ENCODE peak calls at places on chromosomes 4 and X, in four cellular contexts. C is left ventricle myocardium inferior, P is psoas muscle, W is GM20000. I is an unnamed sample.

GRCh38 chr4:148444296-148445070 is 2.3 kb upstream of the NR3C2 start:
- DNase-seq in P (peak; percentile 51), W (peak; percentile 52), C (peak; percentile 27), I (peak; percentile 24)

GRCh38 chr4:53507671-53508286 is 83.5 kb downstream of the LNX1 start:
- DNase-seq in W (no peak), C (peak; percentile 78), P (peak; percentile 74), I (no peak)

GRCh38 chrX:154426916-154427792 is 1.3 kb upstream of the ATP6AP1 start:
- DNase-seq in P (no peak), C (no peak), W (no peak), I (no peak)

GRCh38 chrX:47991263-47992092 is 12.3 kb downstream of the ZNF182 start:
- DNase-seq in C (no peak), W (no peak), P (no peak), I (no peak)

GRCh38 chr4:17313194-17313593 is 198.7 kb downstream of the QDPR start:
- DNase-seq in W (no peak), C (no peak), P (no peak), I (no peak)

GRCh38 chr4:48268956-48269860 is at the start of gene TEC:
- DNase-seq in C (peak; percentile 45), P (peak; percentile 61), W (peak; percentile 50), I (peak; percentile 49)

GRCh38 chr4:90950385-90950841 is 823.2 kb downstream of the CCSER1 start:
- DNase-seq in C (no peak), W (no peak), P (no peak), I (no peak)

GRCh38 chr4:182297659-182298058 is 54.5 kb downstream of the TENM3 start:
- DNase-seq in P (no peak), W (no peak), C (no peak), I (no peak)

GRCh38 chr4:51853027-51853682 is 10.2 kb downstream of the DCUN1D4 start:
- DNase-seq in P (no peak), W (no peak), C (no peak), I (no peak)

GRCh38 chr4:99207911-99208718 is 10.9 kb downstream of the ADH6 start:
- DNase-seq in W (no peak), P (no peak), C (no peak), I (no peak)

GRCh38 chr4:114941522-114941921 is 171.9 kb downstream of the NDST4 start:
- DNase-seq in C (no peak), W (no peak), P (no peak), I (no peak)

GRCh38 chrX:150362599-150363481 is at the start of gene MAMLD1:
- DNase-seq in P (peak; percentile 78), W (no peak), C (peak; percentile 75), I (no peak)

GRCh38 chrX:54193085-54193484 is 10.0 kb upstream of the FAM120C start:
- DNase-seq in C (no peak), P (no peak), W (no peak), I (no peak)

GRCh38 chrX:129590596-129590995 is 50.5 kb downstream of the OCRL start:
- DNase-seq in C (no peak), P (no peak), W (no peak), I (no peak)

GRCh38 chr4:13538427-13538973 is 5.8 kb downstream of the NKX3-2 start:
- DNase-seq in C (no peak), W (peak; percentile 31), P (no peak), I (no peak)

GRCh38 chr4:124711469-124712416 is 789 bp downstream of the ANKRD50 start:
- DNase-seq in C (no peak), P (no peak), W (peak; percentile 49), I (no peak)
- TF ChIP-seq CTCF in C (no peak), P (no peak), W (no peak), I (no peak)

GRCh38 chr4:36233567-36234266 is 10.6 kb downstream of the ARAP2 start:
- DNase-seq in P (no peak), W (no peak), C (no peak), I (no peak)

GRCh38 chr4:36237366-36238353 is 6.7 kb downstream of the ARAP2 start:
- DNase-seq in P (no peak), C (no peak), W (no peak), I (no peak)

GRCh38 chr4:36230523-36230922 is 13.8 kb downstream of the ARAP2 start:
- DNase-seq in C (no peak), W (no peak), P (no peak), I (no peak)

GRCh38 chr4:36236159-36236558 is 8.2 kb downstream of the ARAP2 start:
- DNase-seq in C (no peak), W (no peak), P (no peak), I (no peak)

GRCh38 chr4:36235306-36235705 is 9.0 kb downstream of the ARAP2 start:
- DNase-seq in P (no peak), C (no peak), W (no peak), I (no peak)
- TF ChIP-seq CTCF in P (no peak), C (no peak), W (no peak), I (no peak)

DNA sequence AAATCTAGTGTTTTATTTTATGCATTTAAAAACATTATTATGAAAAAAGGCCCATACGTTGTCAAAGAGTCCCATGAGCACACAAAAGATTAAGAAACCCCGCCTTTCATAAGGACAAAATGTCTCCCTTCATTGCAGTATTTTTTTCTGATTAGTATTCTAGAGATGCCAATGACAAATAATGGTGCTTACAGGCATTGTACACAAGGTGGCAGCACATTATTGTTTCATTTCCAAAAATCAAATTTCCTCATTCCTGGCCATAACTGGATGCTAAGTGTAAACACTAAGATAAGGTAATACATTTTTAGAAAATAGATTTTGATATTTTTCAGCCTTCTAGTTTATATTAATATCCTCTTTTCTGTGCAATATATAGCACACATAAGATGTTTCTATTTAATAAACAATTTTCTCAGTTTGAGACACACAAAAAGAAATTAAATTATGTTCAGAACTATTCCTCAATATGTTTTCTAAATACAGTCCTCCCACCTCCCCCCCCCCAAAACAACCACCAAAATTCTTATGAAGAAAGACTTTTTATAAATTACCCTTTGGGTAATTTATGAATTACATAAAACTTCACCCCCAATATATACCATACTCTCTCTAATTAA is 47.7 kb downstream of the TIGD2 start:
- DNase-seq in C (no peak), W (peak; percentile 23), P (no peak), I (no peak)
- TF ChIP-seq CTCF in C (peak; percentile 86), W (peak; percentile 38), P (peak; percentile 76), I (peak; percentile 84)

DNA sequence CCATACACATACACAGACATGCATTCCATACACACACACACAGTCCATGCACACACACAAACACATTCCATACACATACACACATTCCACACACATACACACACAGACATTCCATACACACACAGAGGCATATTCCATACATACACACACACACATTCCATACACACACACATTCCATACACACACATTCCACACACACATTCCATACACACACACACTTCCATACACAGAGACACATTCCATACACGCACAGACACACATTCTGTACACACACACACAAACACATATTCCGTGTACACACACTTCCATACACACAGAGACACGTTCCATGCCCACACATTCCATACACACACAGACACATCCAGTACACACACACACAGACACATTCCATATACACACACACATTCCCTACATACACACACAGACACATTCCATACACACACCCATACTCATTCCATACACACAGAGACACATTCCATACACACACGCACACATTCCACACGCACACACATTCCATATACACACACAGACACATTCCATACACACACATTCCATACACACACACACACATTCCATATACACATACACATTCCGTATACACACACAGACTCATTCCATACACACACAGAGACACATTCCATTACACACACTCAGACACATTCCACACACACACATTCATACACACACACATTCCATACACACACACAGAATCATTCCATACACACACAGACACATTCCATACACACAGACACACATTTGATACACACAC is 15.0 kb downstream of the LINC00632 start:
- DNase-seq in C (no peak), P (no peak), W (no peak), I (no peak)
- TF ChIP-seq CTCF in C (no peak), P (no peak), W (no peak), I (no peak)

GRCh38 chrX:44876076-44876475 is 3.1 kb downstream of the KDM6A start:
- DNase-seq in W (no peak), C (no peak), P (no peak), I (no peak)

GRCh38 chrX:44876767-44877166 is 3.8 kb downstream of the KDM6A start:
- DNase-seq in C (no peak), W (no peak), P (no peak), I (no peak)

GRCh38 chrX:44881549-44881948 is 8.6 kb downstream of the KDM6A start:
- DNase-seq in P (no peak), W (no peak), C (no peak), I (no peak)

GRCh38 chrX:44875185-44875489 is 2.1 kb downstream of the KDM6A start:
- DNase-seq in C (no peak), W (no peak), P (no peak), I (no peak)

DNA sequence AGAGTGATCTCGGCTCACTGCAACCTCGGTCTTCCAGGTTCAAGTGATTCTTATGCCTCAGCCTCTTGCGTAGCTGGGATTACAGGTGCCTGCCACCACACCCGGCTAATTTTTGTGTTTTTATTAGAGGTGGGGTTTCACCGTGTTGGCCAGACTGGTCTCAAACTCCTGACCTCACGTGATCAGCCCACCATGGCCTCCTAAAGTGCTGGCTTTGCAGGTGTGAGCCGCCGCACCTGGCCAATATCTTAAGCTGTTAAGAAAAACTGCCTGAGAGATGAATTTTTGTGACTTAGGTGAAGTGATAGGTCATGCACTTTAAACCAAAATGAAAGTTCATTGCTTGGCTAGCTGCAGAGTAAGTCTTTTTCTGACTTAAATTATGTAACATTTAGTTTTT is 5.8 kb downstream of the KDM6A start:
- DNase-seq in W (no peak), P (no peak), C (no peak), I (no peak)
- TF ChIP-seq CTCF in W (no peak), P (no peak), C (no peak), I (no peak)

DNA sequence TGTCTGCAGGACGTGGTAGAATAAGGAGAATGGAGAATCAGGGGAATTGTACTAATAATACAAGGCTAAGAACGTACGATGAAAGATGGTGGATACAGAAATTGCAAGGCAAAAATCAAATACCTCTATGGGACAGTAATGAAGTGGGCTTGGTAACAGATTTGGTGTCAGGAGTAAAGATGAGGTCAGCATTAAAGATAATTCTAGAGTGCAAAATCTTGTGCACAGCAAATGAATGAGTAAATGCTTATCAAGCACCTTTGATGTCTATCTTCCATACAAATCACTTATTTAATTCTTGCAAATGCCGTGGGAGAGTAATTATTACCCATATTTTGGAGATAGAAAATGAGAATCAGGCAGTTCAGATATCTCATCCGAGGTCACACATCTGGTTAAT is 70.9 kb downstream of the DDX60 start:
- DNase-seq in P (no peak), C (no peak), W (no peak), I (no peak)
- TF ChIP-seq CTCF in P (no peak), C (no peak), W (no peak), I (no peak)

DNA sequence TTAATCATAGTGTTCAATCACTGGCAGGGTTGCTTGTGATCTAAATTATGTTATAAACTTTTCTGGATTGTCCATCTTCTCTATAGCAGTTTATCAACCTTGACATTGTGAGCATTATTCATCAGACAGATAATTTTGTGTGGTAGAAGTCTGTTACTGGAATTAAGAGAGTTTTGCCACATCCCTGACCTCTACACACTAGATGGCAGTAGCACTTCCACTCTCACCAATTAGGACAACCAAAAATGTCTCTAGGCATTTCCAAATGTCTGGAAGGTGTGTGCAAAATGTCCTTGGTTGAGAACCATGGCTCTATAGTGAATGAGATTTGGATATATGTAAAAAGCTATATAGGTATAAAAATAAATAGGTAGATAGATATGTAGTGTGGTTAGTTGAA is 324.1 kb upstream of the FAM47C start:
- DNase-seq in P (no peak), C (no peak), W (no peak), I (no peak)
- TF ChIP-seq CTCF in P (no peak), C (no peak), W (no peak), I (no peak)

GRCh38 chrX:30713061-30713525 is 59.9 kb downstream of the GK start:
- DNase-seq in W (peak; percentile 55), C (peak; percentile 18), P (peak; percentile 17), I (peak; percentile 35)
- TF ChIP-seq CTCF in W (peak; percentile 8), C (peak; percentile 59), P (peak; percentile 44), I (peak; percentile 79)

I was measured in progenitor cell of endocrine pancreas.